ENCODE peak calls at places on chromosomes 7 and 10, in five cellular contexts. T is GM23338, E is upper lobe of left lung, X is esophagus muscularis mucosa, W is transverse colon. J is an unnamed sample.

GRCh38 chr10:49365675-49366415 is 30.0 kb downstream of the DRGX start:
- DNase-seq in T (peak; percentile 11), E (peak; percentile 21), X (peak; percentile 81), W (no peak), J (no peak)

GRCh38 chr7:104267701-104268368 is 60.0 kb upstream of the ORC5 start:
- DNase-seq in E (no peak), X (no peak), T (peak; percentile 14), W (no peak), J (no peak)

GRCh38 chr10:129307141-129307540 is 159.9 kb upstream of the MGMT start:
- DNase-seq in T (no peak), E (no peak), W (no peak), X (no peak), J (no peak)

GRCh38 chr10:29238531-29239080 is 50.3 kb upstream of the LYZL1 start:
- DNase-seq in T (no peak), E (no peak), W (no peak), X (no peak), J (no peak)

GRCh38 chr10:124522131-124522902 is 60.7 kb downstream of the LHPP start:
- DNase-seq in W (no peak), T (no peak), E (no peak), X (no peak), J (no peak)

GRCh38 chr7:26857534-26858228 is 6.7 kb downstream of the SKAP2 start:
- DNase-seq in E (peak; percentile 29), T (peak; percentile 72), X (no peak), W (peak; percentile 38), J (no peak)

GRCh38 chr7:4149645-4150044 is 532.5 kb upstream of the FOXK1 start:
- DNase-seq in E (no peak), X (no peak), W (no peak), T (no peak), J (no peak)

GRCh38 chr10:112637901-112638300 is 190.9 kb downstream of the VTI1A start:
- DNase-seq in T (no peak), X (no peak), E (no peak), W (no peak), J (no peak)

GRCh38 chr10:65320256-65321026 is 1605.4 kb upstream of the LRRTM3 start:
- DNase-seq in W (no peak), T (peak; percentile 3), X (no peak), E (no peak), J (no peak)

GRCh38 chr7:98206451-98207330 is 4.5 kb upstream of the BHLHA15 start:
- DNase-seq in W (no peak), E (no peak), T (no peak), X (no peak), J (no peak)

GRCh38 chr7:114720725-114721124 is 201.2 kb upstream of the MDFIC start:
- DNase-seq in W (no peak), T (peak; percentile 40), E (no peak), X (no peak), J (no peak)

GRCh38 chr10:121527690-121528089 is 70.6 kb downstream of the FGFR2 start:
- DNase-seq in W (peak; percentile 28), X (no peak), T (no peak), E (peak; percentile 46), J (no peak)

GRCh38 chr7:77537136-77537594 is at the start of gene PTPN12:
- DNase-seq in T (peak; percentile 74), X (peak; percentile 94), E (no peak), W (no peak), J (no peak)

GRCh38 chr10:74081918-74082317 is 68.7 kb downstream of the AP3M1 start:
- DNase-seq in X (peak; percentile 12), E (no peak), T (no peak), W (no peak), J (no peak)

GRCh38 chr10:104328916-104329710 is 9.2 kb downstream of the ITPRIP start:
- DNase-seq in X (no peak), T (peak; percentile 58), E (peak; percentile 83), W (no peak), J (no peak)

GRCh38 chr7:39299695-39300094 is 266.5 kb upstream of the YAE1 start:
- DNase-seq in X (peak; percentile 84), W (no peak), T (no peak), E (no peak), J (no peak)

GRCh38 chr7:15603124-15603523 is 41.3 kb upstream of the AGMO start:
- DNase-seq in T (no peak), E (no peak), W (no peak), X (no peak), J (no peak)

GRCh38 chr7:38393874-38394273 is 120.4 kb upstream of the TARP start:
- DNase-seq in W (no peak), E (no peak), T (no peak), X (no peak), J (no peak)

GRCh38 chr10:31574566-31574965 is 255.6 kb downstream of the ZEB1 start:
- DNase-seq in T (no peak), X (no peak), E (no peak), W (no peak), J (no peak)

GRCh38 chr7:107007004-107007891 is 37.3 kb upstream of the PRKAR2B start:
- DNase-seq in W (no peak), T (no peak), E (no peak), X (no peak), J (no peak)

GRCh38 chr7:91554893-91555292 is 290.7 kb downstream of the FZD1 start:
- DNase-seq in W (no peak), X (no peak), E (no peak), T (peak; percentile 7), J (no peak)

GRCh38 chr10:113656896-113657295 is 6.9 kb downstream of the NRAP start:
- DNase-seq in T (no peak), E (no peak), W (no peak), X (no peak), J (no peak)

GRCh38 chr7:2609001-2609411 is 22.8 kb upstream of the TTYH3 start:
- DNase-seq in T (peak; percentile 93), E (peak; percentile 43), W (no peak), X (no peak), J (no peak)

GRCh38 chr10:30037620-30038336 is 21.6 kb downstream of the JCAD start:
- DNase-seq in E (no peak), W (no peak), X (no peak), T (no peak), J (no peak)

GRCh38 chr7:37267251-37267650 is 181.4 kb downstream of the ELMO1 start:
- DNase-seq in T (no peak), W (no peak), X (no peak), E (no peak), J (no peak)

GRCh38 chr10:111646021-111646420 is 537.5 kb downstream of the GPAM start:
- DNase-seq in T (no peak), W (no peak), E (no peak), X (no peak), J (no peak)

GRCh38 chr7:27190284-27190748 is 5.3 kb upstream of the HOXA11 start:
- DNase-seq in W (no peak), T (no peak), E (no peak), X (no peak), J (no peak)

GRCh38 chr10:112732277-112732891 is 217.7 kb upstream of the TCF7L2 start:
- DNase-seq in E (no peak), T (no peak), W (no peak), X (no peak), J (no peak)

GRCh38 chr7:70738486-70738885 is 393.5 kb upstream of the GALNT17 start:
- DNase-seq in W (no peak), T (no peak), E (no peak), X (no peak), J (no peak)

GRCh38 chr7:150325110-150325611 is 1.8 kb upstream of the ACTR3C start:
- DNase-seq in T (no peak), X (no peak), W (no peak), E (peak; percentile 75), J (no peak)

GRCh38 chr7:128215281-128215680 is 25.8 kb upstream of the LEP start:
- DNase-seq in T (no peak), W (no peak), E (no peak), X (no peak), J (no peak)

GRCh38 chr7:104791065-104791464 is 222.9 kb upstream of the KMT2E start:
- DNase-seq in E (no peak), W (no peak), X (no peak), T (no peak), J (no peak)

GRCh38 chr10:86410542-86411124 is 44.0 kb upstream of the GRID1 start:
- DNase-seq in X (no peak), W (no peak), T (no peak), E (no peak), J (no peak)
- TF ChIP-seq POLR2AphosphoS5 in X (no peak), W (no peak), T (no peak), E (no peak), J (no peak)

DNA sequence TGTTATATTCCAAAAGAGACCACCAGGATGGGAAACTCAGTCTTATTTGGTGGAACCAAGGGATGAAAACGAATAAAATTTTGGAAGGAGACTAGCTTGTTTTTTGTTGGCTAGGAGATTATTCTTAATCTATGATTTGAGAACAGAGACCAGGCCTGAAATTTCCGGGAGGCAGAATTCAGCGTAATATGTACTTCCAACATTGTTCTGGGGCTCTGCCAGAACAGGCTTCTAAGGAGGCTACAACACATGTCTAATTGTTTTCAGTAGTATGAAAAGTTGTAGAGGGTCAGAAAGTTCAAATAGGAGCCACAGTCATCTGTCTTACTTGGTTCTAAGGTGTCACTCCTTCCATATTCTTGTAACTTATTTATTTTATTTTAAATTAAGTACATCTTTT is 1.7 kb downstream of the DDX21 start:
- DNase-seq in E (no peak), W (no peak), X (no peak), T (no peak), J (no peak)
- H3K36me3 ChIP-seq in E (peaks cover 20% of the 10 kb centered on the region), W (peaks cover 17% of the 10 kb centered on the region), X (peaks cover 31% of the 10 kb centered on the region), T (peaks cover 37% of the 10 kb centered on the region), J (peaks cover 33% of the 10 kb centered on the region)

DNA sequence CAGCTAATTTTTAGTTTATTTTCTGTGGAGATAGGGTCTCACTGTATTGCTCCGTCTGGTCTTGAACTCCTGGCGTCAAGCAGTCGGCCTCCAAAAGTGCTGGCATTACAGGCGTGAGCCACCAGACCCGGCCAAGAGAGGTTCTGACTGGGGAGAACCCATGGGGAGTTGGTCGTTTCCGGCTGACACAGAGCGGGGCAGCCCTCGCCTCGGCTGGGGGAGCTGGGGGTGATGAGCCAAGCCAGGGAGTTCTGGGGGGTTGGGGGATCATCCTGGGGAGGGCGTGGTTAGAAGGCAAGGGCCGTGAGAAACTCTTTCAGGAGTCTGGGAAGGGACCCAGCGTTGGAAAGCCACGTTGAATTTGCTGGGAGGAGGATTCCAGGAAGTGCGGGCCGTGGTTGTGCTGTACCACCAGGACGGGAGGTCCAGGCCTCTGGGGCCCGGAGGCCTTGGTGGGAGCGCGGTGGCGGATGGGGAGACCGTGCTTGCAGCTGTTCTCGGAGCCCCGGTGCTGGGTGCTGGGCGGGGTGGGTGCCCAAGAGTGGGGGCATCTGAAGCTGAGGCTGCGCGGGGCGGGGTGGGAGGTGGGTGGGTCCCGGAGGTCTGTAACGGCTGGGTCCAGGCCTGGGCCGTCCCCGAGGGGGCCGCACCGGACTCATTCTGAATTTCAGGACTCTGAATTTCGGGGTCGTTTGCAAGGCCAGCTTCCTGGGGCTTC is 8.4 kb upstream of the ZNF853 start:
- DNase-seq in T (peak; percentile 25), W (no peak), X (no peak), E (no peak), J (no peak)
- TF ChIP-seq POLR2AphosphoS5 in T (no peak), W (no peak), X (no peak), E (no peak), J (no peak)

GRCh38 chr10:80501913-80502521 is 35.7 kb upstream of the SH2D4B start:
- DNase-seq in X (no peak), W (no peak), T (no peak), E (no peak), J (no peak)
- H3K36me3 ChIP-seq in X (peaks cover 4% of the 10 kb centered on the region), W (no peaks in the 10 kb centered on the region), T (no peaks in the 10 kb centered on the region), E (no peaks in the 10 kb centered on the region), J (no peaks in the 10 kb centered on the region)

GRCh38 chr10:3901370-3901769 is 116.4 kb upstream of the KLF6 start:
- DNase-seq in E (no peak), X (no peak), T (no peak), W (no peak), J (no peak)
- TF ChIP-seq POLR2AphosphoS5 in E (no peak), X (no peak), T (no peak), W (no peak), J (no peak)